ENCODE peak calls at places on chromosomes 1 and 21, in four cellular contexts. Z is brain microvascular endothelial cell, E is psoas muscle, L is substantia nigra. A is an unnamed sample.

GRCh38 chr1:152777510-152778137 is 2.7 kb downstream of the LCE1F start:
- DNase-seq in Z (no peak), E (no peak), L (no peak), A (no peak)

GRCh38 chr1:30807318-30808066 is 49.9 kb upstream of the LAPTM5 start:
- DNase-seq in Z (no peak), E (peak; percentile 47), L (no peak), A (no peak)

GRCh38 chr1:198577444-198577843 is 37.0 kb upstream of the ATP6V1G3 start:
- DNase-seq in Z (peak; percentile 64), E (no peak), L (no peak), A (no peak)

GRCh38 chr1:225655509-225656258 is 2.8 kb upstream of the ENAH start:
- DNase-seq in Z (peak; percentile 94), E (peak; percentile 53), L (peak; percentile 14), A (no peak)

GRCh38 chr1:201324306-201324705 is 41.0 kb downstream of the PKP1 start:
- DNase-seq in Z (no peak), E (no peak), L (no peak), A (no peak)

GRCh38 chr1:181117648-181118449 is 29.3 kb downstream of the IER5 start:
- DNase-seq in Z (no peak), E (no peak), L (no peak), A (no peak)

GRCh38 chr1:108048311-108049082 is 83.5 kb upstream of the VAV3 start:
- DNase-seq in Z (no peak), E (no peak), L (no peak), A (no peak)

GRCh38 chr1:97929874-97930465 is 9.1 kb upstream of the DPYD start:
- DNase-seq in Z (no peak), E (no peak), L (no peak), A (no peak)

GRCh38 chr1:181646723-181647122 is 163.4 kb downstream of the CACNA1E start:
- DNase-seq in Z (no peak), E (no peak), L (no peak), A (no peak)

GRCh38 chr1:44154049-44154448 is 12.6 kb upstream of the KLF18 start:
- DNase-seq in Z (peak; percentile 5), E (no peak), L (no peak), A (no peak)

GRCh38 chr1:152479792-152480595 is 30.6 kb upstream of the LCE5A start:
- DNase-seq in Z (no peak), E (no peak), L (no peak), A (no peak)

GRCh38 chr21:27448960-27449359 is 482.1 kb upstream of the ADAMTS5 start:
- DNase-seq in Z (no peak), E (no peak), L (no peak), A (no peak)

GRCh38 chr21:26717146-26717739 is 128.0 kb downstream of the ADAMTS1 start:
- DNase-seq in Z (no peak), E (no peak), L (no peak), A (no peak)

GRCh38 chr21:27275294-27275927 is 308.5 kb upstream of the ADAMTS5 start:
- DNase-seq in Z (peak; percentile 60), E (no peak), L (no peak), A (no peak)

GRCh38 chr1:153626929-153627796 is at the start of gene S100A13:
- DNase-seq in Z (peak; percentile 94), E (peak; percentile 85), L (peak; percentile 69), A (no peak)

GRCh38 chr1:23984417-23985186 is 4.5 kb upstream of the SRSF10 start:
- DNase-seq in Z (peak; percentile 55), E (no peak), L (no peak), A (no peak)
- H3K27ac ChIP-seq in Z (no peak overlapping the region), E (no peak overlapping the region), L (no peak overlapping the region), A (peak overlapping the region; percentile 39)

GRCh38 chr21:39029086-39029772 is 154.0 kb downstream of the PSMG1 start:
- DNase-seq in Z (peak; percentile 54), E (no peak), L (no peak), A (no peak)
- H3K27ac ChIP-seq in Z (no peak overlapping the region), E (no peak overlapping the region), L (no peak overlapping the region), A (no peak overlapping the region)

GRCh38 chr1:193320281-193320680 is 133.9 kb upstream of the B3GALT2 start:
- DNase-seq in Z (no peak), E (no peak), L (no peak), A (no peak)
- H3K27ac ChIP-seq in Z (no peak overlapping the region), E (no peak overlapping the region), L (no peak overlapping the region), A (no peak overlapping the region)

DNA sequence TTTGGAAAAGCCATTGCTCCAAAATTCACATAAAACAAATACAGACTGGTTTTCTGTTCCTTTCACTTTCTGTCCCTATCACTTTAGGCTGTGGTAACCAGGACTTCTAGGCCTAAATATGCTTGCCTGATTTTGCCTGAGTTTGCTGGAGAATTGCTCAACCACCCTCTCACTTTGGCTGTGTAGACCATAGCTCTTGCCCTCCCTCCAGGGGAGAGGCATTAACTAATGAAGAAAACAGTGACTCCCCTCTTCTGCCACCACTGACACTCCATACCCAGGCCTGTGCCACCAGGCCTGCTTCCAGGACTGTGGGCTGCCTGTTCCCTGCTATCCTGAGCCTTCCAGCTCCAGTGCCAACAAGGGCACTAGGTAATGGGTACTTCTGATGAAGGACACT is 163.5 kb downstream of the TOMM20 start:
- DNase-seq in Z (no peak), E (no peak), L (no peak), A (no peak)
- H3K27ac ChIP-seq in Z (no peak overlapping the region), E (peak overlapping the region; percentile 70), L (no peak overlapping the region), A (peak overlapping the region; percentile 41)

DNA sequence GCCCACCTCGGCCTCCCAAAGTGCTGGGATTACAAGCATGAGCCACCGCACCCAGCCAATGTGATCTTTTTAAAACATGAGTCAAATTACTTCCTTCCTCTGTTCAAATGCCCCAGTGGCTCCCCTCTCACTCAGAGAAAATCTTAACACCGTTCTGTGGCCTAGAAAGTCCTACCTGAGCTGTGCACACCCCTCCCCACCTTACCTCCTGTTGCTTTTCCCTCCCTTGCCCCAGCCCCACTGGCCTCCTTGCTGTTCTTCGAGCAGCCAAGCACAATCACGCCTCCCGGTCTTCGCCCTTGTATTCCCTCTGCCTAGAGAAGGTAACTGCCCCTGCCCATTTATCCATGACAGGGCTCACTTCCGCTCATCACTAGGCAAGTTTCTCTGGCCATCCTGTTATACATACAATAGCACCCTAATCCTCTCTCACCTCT is 62.6 kb upstream of the RPL11 start:
- DNase-seq in Z (no peak), E (no peak), L (no peak), A (no peak)
- H3K27ac ChIP-seq in Z (no peak overlapping the region), E (no peak overlapping the region), L (no peak overlapping the region), A (no peak overlapping the region)

DNA sequence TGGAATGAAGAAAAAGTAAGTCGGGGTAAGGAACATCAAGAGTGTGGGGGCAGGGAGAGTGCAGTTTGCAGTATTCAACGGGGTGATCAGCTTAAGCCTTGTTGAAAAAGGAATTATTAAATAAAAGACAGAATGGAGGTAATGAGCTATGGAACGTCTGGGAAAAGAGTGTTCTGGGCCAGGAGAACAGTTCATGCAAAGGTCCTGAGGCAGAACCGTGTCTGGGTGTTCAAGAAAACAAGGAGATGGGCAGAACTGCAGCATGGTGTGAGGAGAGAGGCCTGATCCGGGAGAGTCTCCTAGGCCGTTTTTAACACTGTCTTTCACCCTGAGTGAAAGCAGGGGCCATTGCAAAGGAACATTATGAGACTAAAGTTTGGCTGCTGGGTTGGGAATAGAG is 20.2 kb downstream of the OVGP1 start:
- DNase-seq in Z (no peak), E (no peak), L (no peak), A (no peak)
- H3K27ac ChIP-seq in Z (no peak overlapping the region), E (no peak overlapping the region), L (no peak overlapping the region), A (no peak overlapping the region)

GRCh38 chr1:56029329-56030003 is 549.9 kb downstream of the PLPP3 start:
- DNase-seq in Z (no peak), E (no peak), L (no peak), A (no peak)

GRCh38 chr1:56024155-56024554 is 555.2 kb downstream of the PLPP3 start:
- DNase-seq in Z (no peak), E (no peak), L (no peak), A (no peak)

GRCh38 chr1:56028244-56028643 is 551.1 kb downstream of the PLPP3 start:
- DNase-seq in Z (no peak), E (no peak), L (no peak), A (no peak)

GRCh38 chr1:56028879-56029278 is 550.5 kb downstream of the PLPP3 start:
- DNase-seq in Z (no peak), E (no peak), L (no peak), A (no peak)

GRCh38 chr1:56025942-56026341 is 553.4 kb downstream of the PLPP3 start:
- DNase-seq in Z (no peak), E (no peak), L (no peak), A (no peak)
- H3K27ac ChIP-seq in Z (no peak overlapping the region), E (no peak overlapping the region), L (no peak overlapping the region), A (no peak overlapping the region)

A was measured in esophagus squamous epithelium.